ENCODE peak calls at places on chromosomes 1 and 21, in nine cellular contexts. C is IMR-90; J is gastrocnemius medialis; H is thoracic aorta; V is GM12865; S is choroid plexus epithelial cell; U is CD8-positive, alpha-beta memory T cell; F is cardiac muscle cell; N is A549. A is an unnamed sample.

GRCh38 chr1:59186656-59187055 is 110.2 kb upstream of the FGGY start:
- DNase-seq in F (peak; percentile 60), N (no peak), U (no peak), S (peak; percentile 91), V (no peak), J (peak; percentile 19), H (no peak), C (peak; percentile 79), A (peak; percentile 66)

GRCh38 chr1:234875953-234876814 is 252.5 kb downstream of the TOMM20 start:
- DNase-seq in H (no peak), C (peak; percentile 51), N (no peak), S (peak; percentile 69), V (peak; percentile 50), J (peak; percentile 60), F (peak; percentile 86), U (no peak), A (peak; percentile 82)

GRCh38 chr1:167762061-167762746 is 40.4 kb downstream of the MPZL1 start:
- DNase-seq in C (no peak), N (no peak), V (no peak), F (no peak), S (no peak), H (no peak), J (no peak), U (peak; percentile 54), A (no peak)

GRCh38 chr21:30478015-30478414 is 2.2 kb downstream of the KRTAP19-1 start:
- DNase-seq in F (no peak), H (no peak), V (no peak), S (no peak), N (no peak), U (no peak), C (no peak), J (no peak), A (no peak)

GRCh38 chr21:29534448-29534847 is 235.7 kb downstream of the BACH1 start:
- DNase-seq in U (no peak), V (no peak), S (no peak), N (no peak), H (no peak), C (no peak), J (no peak), F (no peak), A (no peak)

GRCh38 chr1:48028218-48028804 is 31.1 kb upstream of the TRABD2B start:
- DNase-seq in H (no peak), V (no peak), S (no peak), N (no peak), F (no peak), C (no peak), U (no peak), J (no peak), A (no peak)

GRCh38 chr1:1597275-1597930 is 2.5 kb downstream of the FNDC10 start:
- DNase-seq in V (peak; percentile 61), F (no peak), N (peak; percentile 73), H (no peak), S (no peak), C (no peak), J (no peak), U (no peak), A (no peak)

GRCh38 chr1:24925082-24925779 is 4.8 kb downstream of the RUNX3 start:
- DNase-seq in H (no peak), S (no peak), U (peak; percentile 82), C (no peak), V (peak; percentile 79), F (no peak), J (no peak), N (no peak), A (no peak)

GRCh38 chr1:151612506-151613274 is 840 bp downstream of the SNX27 start:
- DNase-seq in H (no peak), F (no peak), V (peak; percentile 51), J (no peak), U (peak; percentile 34), N (no peak), S (peak; percentile 34), C (no peak), A (no peak)

GRCh38 chr1:55209247-55209646 is 5.9 kb downstream of the USP24 start:
- DNase-seq in C (no peak), U (no peak), V (peak; percentile 59), F (no peak), S (no peak), N (no peak), H (no peak), J (no peak), A (no peak)

GRCh38 chr1:3067671-3068399 is 1.2 kb upstream of the PRDM16 start:
- DNase-seq in V (no peak), C (no peak), H (no peak), J (no peak), F (no peak), N (no peak), U (no peak), S (no peak), A (no peak)

GRCh38 chr1:211687462-211688215 is 12.2 kb upstream of the NEK2 start:
- DNase-seq in V (peak; percentile 51), J (no peak), C (no peak), H (no peak), U (no peak), S (no peak), F (no peak), N (no peak), A (no peak)

GRCh38 chr21:46029201-46029924 is 47.8 kb downstream of the COL6A1 start:
- DNase-seq in U (no peak), S (no peak), F (peak; percentile 73), J (no peak), N (no peak), V (no peak), C (peak; percentile 82), H (no peak), A (no peak)

GRCh38 chr1:31762726-31763670 is 1.1 kb downstream of the ADGRB2 start:
- DNase-seq in H (no peak), U (peak; percentile 69), S (no peak), J (peak; percentile 15), N (peak; percentile 76), V (peak; percentile 46), C (peak; percentile 27), F (no peak), A (no peak)

GRCh38 chr1:118791094-118791691 is 196.9 kb downstream of the TBX15 start:
- DNase-seq in N (no peak), H (no peak), V (no peak), J (no peak), S (peak; percentile 13), U (no peak), F (no peak), C (no peak), A (no peak)

GRCh38 chr1:176996455-176997090 is 167.9 kb downstream of the ASTN1 start:
- DNase-seq in F (peak; percentile 52), V (no peak), H (no peak), U (no peak), S (peak; percentile 4), C (no peak), J (no peak), N (no peak), A (no peak)

GRCh38 chr1:70827030-70827429 is 220.6 kb downstream of the PTGER3 start:
- DNase-seq in U (no peak), V (no peak), H (no peak), S (no peak), J (no peak), C (no peak), N (no peak), F (no peak), A (no peak)
- H3K4me3 ChIP-seq in U (no peak overlapping the region), V (no peak overlapping the region), H (no peak overlapping the region), S (no peak overlapping the region), J (no peak overlapping the region), C (no peak overlapping the region), N (no peak overlapping the region), F (no peak overlapping the region), A (no peak overlapping the region)

GRCh38 chr1:181482001-181482430 is 1.3 kb upstream of the CACNA1E start:
- DNase-seq in J (no peak), N (no peak), H (no peak), S (no peak), V (no peak), C (no peak), U (no peak), F (no peak), A (no peak)

GRCh38 chr1:181485276-181486097 is 2.2 kb downstream of the CACNA1E start:
- DNase-seq in F (no peak), N (no peak), V (peak; percentile 37), C (no peak), J (no peak), H (no peak), U (no peak), S (no peak), A (no peak)

GRCh38 chr1:181483561-181484291 is 409 bp downstream of the CACNA1E start:
- DNase-seq in S (no peak), N (no peak), C (no peak), U (no peak), J (no peak), H (no peak), F (no peak), V (no peak), A (no peak)

GRCh38 chr1:181482521-181483083 is 715 bp upstream of the CACNA1E start:
- DNase-seq in N (no peak), V (peak; percentile 78), S (no peak), F (peak; percentile 17), H (no peak), U (no peak), J (no peak), C (peak; percentile 0), A (no peak)

GRCh38 chr1:181483084-181483559 is at the start of gene CACNA1E:
- DNase-seq in J (no peak), F (no peak), V (no peak), S (no peak), C (no peak), H (no peak), U (no peak), N (no peak), A (no peak)
- H3K4me3 ChIP-seq in J (no peak within 1 kb of the TSS), F (peak within 1 kb of the TSS; percentile 7), V (peak within 1 kb of the TSS; percentile 60), S (no peak within 1 kb of the TSS), C (no peak within 1 kb of the TSS), H (peak within 1 kb of the TSS; percentile 28), U (no peak within 1 kb of the TSS), N (peak within 1 kb of the TSS; percentile 18), A (no peak within 1 kb of the TSS)

DNA sequence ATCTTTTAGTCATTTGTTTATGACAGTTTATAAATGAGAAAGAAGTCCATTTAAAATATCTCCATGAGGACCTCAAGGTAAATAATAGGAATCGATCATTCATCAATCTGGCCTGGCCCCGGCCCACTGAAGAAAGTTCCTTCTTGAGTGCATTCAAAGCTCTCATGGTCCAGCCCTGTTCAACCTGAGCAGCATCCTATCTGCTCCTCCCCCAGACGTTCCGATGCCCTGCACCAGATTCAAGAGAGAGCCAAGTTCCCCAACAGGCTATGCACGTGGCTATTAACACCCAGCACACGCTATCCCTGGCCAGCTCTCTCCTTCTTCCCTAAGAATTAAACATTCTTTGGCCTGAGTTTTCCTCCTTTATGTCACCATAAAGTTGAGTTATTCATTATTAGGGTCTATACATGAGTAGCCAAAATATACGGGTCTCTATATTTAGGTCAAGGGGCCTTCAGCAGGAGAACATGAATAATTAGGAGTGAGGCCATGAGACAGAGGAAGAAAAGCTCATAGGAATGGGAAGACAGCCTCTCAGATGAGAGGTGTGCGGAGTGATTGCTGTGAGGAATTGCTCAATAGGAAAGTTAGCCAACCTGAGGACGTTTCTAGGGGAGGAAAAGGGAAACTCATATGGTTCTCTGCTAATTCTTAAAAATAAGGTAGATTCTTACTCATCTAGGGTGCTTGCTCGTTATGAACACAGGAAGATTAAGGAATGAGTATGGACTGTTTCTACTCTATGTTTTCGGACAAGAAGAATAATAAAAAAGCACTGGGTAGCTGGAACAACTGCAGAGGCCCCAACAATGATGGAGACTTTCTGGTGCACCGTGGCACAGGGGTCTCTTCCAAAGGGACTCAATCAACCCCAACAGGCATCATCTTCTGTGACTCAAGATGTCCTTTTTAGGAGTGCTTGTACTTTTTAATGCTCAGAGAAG is 23.6 kb downstream of the RUNX1 start:
- DNase-seq in N (no peak), C (no peak), F (peak; percentile 19), U (no peak), S (peak; percentile 30), H (no peak), V (no peak), J (no peak), A (no peak)
- H3K4me3 ChIP-seq in N (no peak overlapping the region), C (no peak overlapping the region), F (no peak overlapping the region), U (peak overlapping the region; percentile 21), S (no peak overlapping the region), H (no peak overlapping the region), V (no peak overlapping the region), J (no peak overlapping the region), A (no peak overlapping the region)

GRCh38 chr1:98298319-98298718 is 363.2 kb upstream of the SNX7 start:
- DNase-seq in S (no peak), C (no peak), J (no peak), H (no peak), U (no peak), V (no peak), N (no peak), F (no peak), A (no peak)
- H3K4me3 ChIP-seq in S (no peak overlapping the region), C (no peak overlapping the region), J (no peak overlapping the region), H (no peak overlapping the region), U (no peak overlapping the region), V (no peak overlapping the region), N (no peak overlapping the region), F (no peak overlapping the region), A (no peak overlapping the region)